ENCODE peak calls at places on chromosomes 13 and 19, in four cellular contexts. J is activated CD4-positive, alpha-beta memory T cell treated with anti-CD3 and anti-CD28 coated beads for 36 hours; O is foreskin keratinocyte; Q is stimulated activated CD4-positive, alpha-beta T cell treated with anti-CD3 and anti-CD28 coated beads, Interleukin-12 subunit alpha, Interleukin-12 subunit beta, amount 100 ng/mL, for 4 hours. H is an unnamed sample.

GRCh38 chr19:47253467-47253881 is 2.9 kb upstream of the CCDC9 start:
- DNase-seq in O (peak), J (no peak), Q (no peak), H (no peak)

GRCh38 chr19:56601375-56601774 is 6.3 kb downstream of the ZNF71 start:
- DNase-seq in J (no peak), Q (no peak), O (no peak), H (no peak)

GRCh38 chr19:3203754-3204645 is 18.3 kb downstream of the NCLN start:
- DNase-seq in Q (no peak), O (no peak), J (no peak), H (peak)

GRCh38 chr19:1469936-1470863 is 8.8 kb downstream of the C19orf25 start:
- DNase-seq in J (peak), O (no peak), Q (peak), H (no peak)

GRCh38 chr19:14048439-14049153 is 13.3 kb downstream of the PALM3 start:
- DNase-seq in O (no peak), Q (peak), J (peak), H (no peak)

GRCh38 chr19:2197270-2197669 is 33.5 kb downstream of the DOT1L start:
- DNase-seq in Q (no peak), J (no peak), O (no peak), H (no peak)

GRCh38 chr19:30011051-30011578 is 69.1 kb downstream of the URI1 start:
- DNase-seq in Q (no peak), J (no peak), O (no peak), H (no peak)

GRCh38 chr13:34617684-34618083 is 324.4 kb upstream of the NBEA start:
- DNase-seq in O (no peak), J (no peak), Q (no peak), H (no peak)

GRCh38 chr19:58558623-58559274 is 338 bp upstream of the UBE2M start:
- DNase-seq in J (peak), O (peak), Q (peak), H (peak)

GRCh38 chr19:15469513-15470297 is 5.4 kb upstream of the RASAL3 start:
- DNase-seq in J (peak), O (no peak), Q (peak), H (no peak)

GRCh38 chr19:21751379-21751778 is 16.0 kb downstream of the ZNF100 start:
- DNase-seq in O (no peak), Q (no peak), J (no peak), H (no peak)

GRCh38 chr13:74128171-74128767 is 5.9 kb downstream of the KLF12 start:
- DNase-seq in Q (no peak), J (peak), O (no peak), H (no peak)